ENCODE peak calls at places on chromosome 22, in five cellular contexts. H is activated CD4-positive, alpha-beta T cell treated with anti-CD3 and anti-CD28 coated beads, Interleukin-2, amount 50 U/mL, for 48 hours; W is cardiac muscle cell; Q is iris pigment epithelial cell; I is fibroblast of lung. V is an unnamed sample.

GRCh38 chr22:22855617-22856308 is 31.9 kb upstream of the IGLL5 start:
- DNase-seq in H (peak; percentile 42), W (no peak), Q (peak; percentile 1), I (no peak), V (no peak)

GRCh38 chr22:23533328-23533762 is 46.7 kb downstream of the IGLL1 start:
- DNase-seq in H (peak; percentile 36), W (peak; percentile 84), Q (peak; percentile 46), I (no peak), V (peak; percentile 68)

GRCh38 chr22:35510951-35511350 is 29.7 kb upstream of the RASD2 start:
- DNase-seq in H (no peak), W (no peak), Q (no peak), I (no peak), V (no peak)

GRCh38 chr22:17902960-17903359 is 121.4 kb downstream of the MICAL3 start:
- DNase-seq in H (no peak), W (no peak), Q (no peak), I (no peak), V (no peak)

GRCh38 chr22:36201630-36202312 is at the start of gene APOL4:
- DNase-seq in H (no peak), W (no peak), Q (no peak), I (peak; percentile 52), V (no peak)

GRCh38 chr22:50327711-50328019 is 853 bp upstream of the DENND6B start:
- DNase-seq in H (no peak), W (no peak), Q (no peak), I (no peak), V (no peak)

GRCh38 chr22:22593964-22594656 is 35.0 kb upstream of the PRAME start:
- DNase-seq in H (peak; percentile 66), W (no peak), Q (peak; percentile 53), I (peak; percentile 70), V (peak; percentile 54)

GRCh38 chr22:21064917-21065864 is 19.4 kb downstream of the LRRC74B start:
- DNase-seq in H (no peak), W (no peak), Q (no peak), I (no peak), V (no peak)

GRCh38 chr22:35212020-35212419 is 45.3 kb upstream of the HMGXB4 start:
- DNase-seq in H (no peak), W (no peak), Q (peak; percentile 19), I (no peak), V (no peak)

GRCh38 chr22:44567846-44568493 is 69.9 kb upstream of the RTL6 start:
- DNase-seq in H (peak; percentile 64), W (peak; percentile 51), Q (peak; percentile 45), I (peak; percentile 59), V (peak; percentile 38)

GRCh38 chr22:39748877-39749276 is 144.7 kb downstream of the ENTHD1 start:
- DNase-seq in H (no peak), W (no peak), Q (peak; percentile 83), I (peak; percentile 91), V (no peak)

GRCh38 chr22:20659920-20660319 is 114.0 kb upstream of the SERPIND1 start:
- DNase-seq in H (no peak), W (no peak), Q (no peak), I (no peak), V (no peak)

GRCh38 chr22:35940166-35940565 is 88.5 kb downstream of the RBFOX2 start:
- DNase-seq in H (no peak), W (no peak), Q (no peak), I (no peak), V (no peak)

GRCh38 chr22:19641254-19641982 is 72.9 kb upstream of the SEPTIN5 start:
- DNase-seq in H (no peak), W (peak; percentile 72), Q (peak; percentile 12), I (no peak), V (peak; percentile 63)

GRCh38 chr22:19447388-19448075 is at the start of gene C22orf39:
- DNase-seq in H (peak; percentile 86), W (peak; percentile 96), Q (peak; percentile 95), I (peak; percentile 92), V (peak; percentile 83)

GRCh38 chr22:38461414-38462081 is 6.3 kb upstream of the KDELR3 start:
- DNase-seq in H (peak; percentile 75), W (peak; percentile 97), Q (peak; percentile 88), I (peak; percentile 82), V (peak; percentile 84)

GRCh38 chr22:36746571-36746970 is 29.3 kb downstream of the IFT27 start:
- DNase-seq in H (no peak), W (no peak), Q (no peak), I (no peak), V (no peak)

GRCh38 chr22:23534201-23534850 is 45.8 kb downstream of the IGLL1 start:
- DNase-seq in H (no peak), W (no peak), Q (no peak), I (no peak), V (no peak)

GRCh38 chr22:32475428-32476010 is 908 bp downstream of the FBXO7 start:
- DNase-seq in H (peak; percentile 37), W (peak; percentile 63), Q (peak; percentile 70), I (peak; percentile 65), V (no peak)

GRCh38 chr22:43433904-43434600 is 22.2 kb downstream of the MPPED1 start:
- DNase-seq in H (no peak), W (no peak), Q (no peak), I (no peak), V (no peak)

V was measured in NT2/D1.